ENCODE peak calls at places on chromosomes 5 and 9, in four cellular contexts. One of them, this sample, is unnamed.

GRCh38 chr5:66814146-66814991 is 218.2 kb downstream of the MAST4 start:
- DNase-seq in tibial artery: no peak
- DNase-seq in mesenchymal stem cell: peak; percentile 47
- DNase-seq in K562: peak; percentile 51
- DNase-seq in this sample: peak; percentile 67

GRCh38 chr5:106290841-106291240 is 1379.9 kb downstream of the EFNA5 start:
- DNase-seq in tibial artery: no peak
- DNase-seq in mesenchymal stem cell: no peak
- DNase-seq in K562: no peak
- DNase-seq in this sample: no peak

GRCh38 chr5:9401786-9402472 is 143.9 kb downstream of the SEMA5A start:
- DNase-seq in tibial artery: no peak
- DNase-seq in mesenchymal stem cell: peak; percentile 50
- DNase-seq in K562: no peak
- DNase-seq in this sample: no peak

GRCh38 chr5:10532421-10532820 is 31.4 kb upstream of the ANKRD33B start:
- DNase-seq in tibial artery: no peak
- DNase-seq in mesenchymal stem cell: no peak
- DNase-seq in K562: no peak
- DNase-seq in this sample: no peak

GRCh38 chr5:137206030-137206715 is 293.0 kb downstream of the SPOCK1 start:
- DNase-seq in tibial artery: no peak
- DNase-seq in mesenchymal stem cell: no peak
- DNase-seq in K562: no peak
- DNase-seq in this sample: peak; percentile 72

GRCh38 chr9:129435272-129435671 is 185.6 kb downstream of the C9orf50 start:
- DNase-seq in tibial artery: no peak
- DNase-seq in mesenchymal stem cell: no peak
- DNase-seq in K562: no peak
- DNase-seq in this sample: no peak

GRCh38 chr5:147046226-147046625 is 167.7 kb upstream of the PPP2R2B start:
- DNase-seq in tibial artery: no peak
- DNase-seq in mesenchymal stem cell: peak; percentile 4
- DNase-seq in K562: no peak
- DNase-seq in this sample: no peak

GRCh38 chr5:14406554-14406849 is 175.1 kb upstream of the OTULINL start:
- DNase-seq in tibial artery: no peak
- DNase-seq in mesenchymal stem cell: peak; percentile 87
- DNase-seq in K562: peak; percentile 35
- DNase-seq in this sample: peak; percentile 76

GRCh38 chr9:21506910-21507795 is 25.0 kb upstream of the IFNE start:
- DNase-seq in tibial artery: no peak
- DNase-seq in mesenchymal stem cell: peak; percentile 51
- DNase-seq in K562: no peak
- DNase-seq in this sample: peak; percentile 95

GRCh38 chr9:89005323-89005722 is 14.1 kb downstream of the S1PR3 start:
- DNase-seq in tibial artery: peak; percentile 49
- DNase-seq in mesenchymal stem cell: no peak
- DNase-seq in K562: no peak
- DNase-seq in this sample: no peak

GRCh38 chr5:56918054-56918453 is 8.7 kb downstream of the SETD9 start:
- DNase-seq in tibial artery: no peak
- DNase-seq in mesenchymal stem cell: no peak
- DNase-seq in K562: no peak
- DNase-seq in this sample: no peak

GRCh38 chr5:78605611-78606010 is 43.0 kb downstream of the LHFPL2 start:
- DNase-seq in tibial artery: no peak
- DNase-seq in mesenchymal stem cell: no peak
- DNase-seq in K562: no peak
- DNase-seq in this sample: no peak

GRCh38 chr9:129245276-129245675 is 67.2 kb upstream of the IER5L start:
- DNase-seq in tibial artery: no peak
- DNase-seq in mesenchymal stem cell: peak; percentile 64
- DNase-seq in K562: no peak
- DNase-seq in this sample: no peak

GRCh38 chr9:130471411-130472183 is 26.8 kb downstream of the ASS1 start:
- DNase-seq in tibial artery: no peak
- DNase-seq in mesenchymal stem cell: no peak
- DNase-seq in K562: no peak
- DNase-seq in this sample: no peak

GRCh38 chr5:40746703-40747102 is 9.1 kb downstream of the TTC33 start:
- DNase-seq in tibial artery: no peak
- DNase-seq in mesenchymal stem cell: no peak
- DNase-seq in K562: no peak
- DNase-seq in this sample: no peak

GRCh38 chr9:30411571-30411970 is 1972.9 kb upstream of the ACO1 start:
- DNase-seq in tibial artery: no peak
- DNase-seq in mesenchymal stem cell: no peak
- DNase-seq in K562: no peak
- DNase-seq in this sample: no peak

GRCh38 chr9:29475471-29475870 is 1902.2 kb upstream of the C9orf72 start:
- DNase-seq in tibial artery: no peak
- DNase-seq in mesenchymal stem cell: peak; percentile 2
- DNase-seq in K562: no peak
- DNase-seq in this sample: no peak

GRCh38 chr5:121500262-121500792 is 351.4 kb upstream of the FTMT start:
- DNase-seq in tibial artery: no peak
- DNase-seq in mesenchymal stem cell: no peak
- DNase-seq in K562: no peak
- DNase-seq in this sample: no peak
- H3K4me1 ChIP-seq in tibial artery: peaks cover 4% of the 10 kb centered on the region
- H3K4me1 ChIP-seq in mesenchymal stem cell: no peaks in the 10 kb centered on the region
- H3K4me1 ChIP-seq in K562: no peaks in the 10 kb centered on the region
- H3K4me1 ChIP-seq in this sample: peaks cover 13% of the 10 kb centered on the region

GRCh38 chr9:77512876-77513275 is 135.2 kb downstream of the GNA14 start:
- DNase-seq in tibial artery: no peak
- DNase-seq in mesenchymal stem cell: peak; percentile 31
- DNase-seq in K562: no peak
- DNase-seq in this sample: no peak

GRCh38 chr9:77514886-77515711 is 133.0 kb downstream of the GNA14 start:
- DNase-seq in tibial artery: no peak
- DNase-seq in mesenchymal stem cell: peak; percentile 78
- DNase-seq in K562: no peak
- DNase-seq in this sample: no peak

GRCh38 chr9:77518688-77519087 is 129.4 kb downstream of the GNA14 start:
- DNase-seq in tibial artery: no peak
- DNase-seq in mesenchymal stem cell: no peak
- DNase-seq in K562: no peak
- DNase-seq in this sample: no peak

GRCh38 chr9:77513457-77513856 is 134.7 kb downstream of the GNA14 start:
- DNase-seq in tibial artery: no peak
- DNase-seq in mesenchymal stem cell: no peak
- DNase-seq in K562: no peak
- DNase-seq in this sample: no peak

DNA sequence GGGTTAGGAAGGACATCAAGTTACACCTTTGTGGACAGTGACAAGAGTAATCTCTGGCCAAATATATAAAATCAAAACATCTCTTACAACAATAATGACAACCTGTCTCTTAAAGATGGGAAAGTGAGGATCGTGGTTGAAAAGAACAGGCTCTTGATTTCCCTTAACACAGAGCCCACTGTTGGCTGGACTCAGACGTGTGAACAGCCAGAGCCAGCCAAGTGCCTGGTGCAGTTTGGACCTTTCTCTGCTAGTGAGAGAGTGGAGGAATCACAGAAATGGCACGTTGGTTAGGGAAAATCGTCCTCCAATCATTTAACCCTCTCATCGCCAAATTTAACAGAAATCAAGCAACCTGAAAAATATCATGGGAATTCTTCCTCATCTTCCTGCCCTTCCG is 131.3 kb downstream of the GNA14 start:
- DNase-seq in tibial artery: no peak
- DNase-seq in mesenchymal stem cell: no peak
- DNase-seq in K562: no peak
- DNase-seq in this sample: no peak
- H3K4me1 ChIP-seq in tibial artery: peaks cover 9% of the 10 kb centered on the region
- H3K4me1 ChIP-seq in mesenchymal stem cell: peaks cover 4% of the 10 kb centered on the region
- H3K4me1 ChIP-seq in K562: no peaks in the 10 kb centered on the region
- H3K4me1 ChIP-seq in this sample: no peaks in the 10 kb centered on the region

DNA sequence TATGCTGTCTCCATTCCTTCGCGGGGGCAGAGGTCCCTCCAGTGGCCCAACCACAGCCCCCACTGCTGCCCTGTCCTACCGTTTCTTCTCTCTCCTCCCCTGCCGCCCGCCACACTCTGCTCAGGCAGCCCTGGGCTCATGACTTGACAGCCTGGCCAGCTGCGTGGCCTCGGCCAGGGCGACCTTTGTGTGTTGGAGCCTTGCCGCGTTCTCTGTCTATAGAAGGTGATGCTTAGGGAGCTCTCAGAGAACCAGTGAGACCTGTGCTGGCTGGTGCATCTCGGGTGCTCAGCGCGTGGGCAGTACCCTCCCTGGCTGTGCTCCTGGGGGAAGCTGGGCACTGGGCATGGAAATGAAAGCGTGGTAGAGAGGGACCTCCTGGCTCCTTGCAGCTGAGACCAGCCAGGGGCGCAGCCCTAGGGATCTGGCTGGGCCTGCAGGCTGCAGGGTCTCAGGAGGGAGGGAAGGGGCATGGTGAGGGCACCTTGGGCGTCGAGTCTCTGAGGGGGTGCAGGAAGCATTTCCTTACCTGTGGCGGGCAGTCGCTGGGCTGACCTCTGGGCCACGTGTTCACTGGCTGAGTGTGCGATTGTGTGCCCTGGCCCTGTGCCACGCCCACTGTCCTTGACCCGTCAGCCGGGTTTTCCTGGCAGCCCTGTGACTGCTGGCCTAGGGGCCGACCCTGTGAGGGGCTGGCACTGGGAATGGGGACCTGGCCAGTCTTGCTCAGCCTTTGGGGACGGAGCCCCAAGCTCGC is 50.3 kb downstream of the RXRA start:
- DNase-seq in tibial artery: no peak
- DNase-seq in mesenchymal stem cell: no peak
- DNase-seq in K562: no peak
- DNase-seq in this sample: no peak
- H3K4me1 ChIP-seq in tibial artery: peaks cover 100% of the 10 kb centered on the region
- H3K4me1 ChIP-seq in mesenchymal stem cell: peaks cover 95% of the 10 kb centered on the region
- H3K4me1 ChIP-seq in K562: no peaks in the 10 kb centered on the region
- H3K4me1 ChIP-seq in this sample: peaks cover 17% of the 10 kb centered on the region

GRCh38 chr9:124296800-124297552 is 39.2 kb downstream of the NEK6 start:
- DNase-seq in tibial artery: no peak
- DNase-seq in mesenchymal stem cell: no peak
- DNase-seq in K562: no peak
- DNase-seq in this sample: no peak
- H3K4me1 ChIP-seq in tibial artery: peaks cover 47% of the 10 kb centered on the region
- H3K4me1 ChIP-seq in mesenchymal stem cell: peaks cover 87% of the 10 kb centered on the region
- H3K4me1 ChIP-seq in K562: no peaks in the 10 kb centered on the region
- H3K4me1 ChIP-seq in this sample: peaks cover 15% of the 10 kb centered on the region